ENCODE peak calls at places on chromosomes 16 and 17, in five cellular contexts. One of them, this sample, is unnamed.

GRCh38 chr17:56913000-56913866 is 616 bp downstream of the TRIM25 start:
- DNase-seq in IMR-90: no peak
- DNase-seq in heart left ventricle: peak; percentile 33
- DNase-seq in ovary: no peak
- DNase-seq in RWPE2: no peak
- DNase-seq in this sample: no peak

GRCh38 chr17:77948690-77949114 is 9.8 kb upstream of the TNRC6C start:
- DNase-seq in IMR-90: peak; percentile 59
- DNase-seq in ovary: no peak
- DNase-seq in heart left ventricle: no peak
- DNase-seq in RWPE2: no peak
- DNase-seq in this sample: no peak

GRCh38 chr17:76943781-76944213 is 75.6 kb downstream of the MGAT5B start:
- DNase-seq in RWPE2: no peak
- DNase-seq in IMR-90: no peak
- DNase-seq in ovary: no peak
- DNase-seq in heart left ventricle: no peak
- DNase-seq in this sample: no peak

GRCh38 chr17:39281806-39282205 is 56.1 kb upstream of the STAC2 start:
- DNase-seq in ovary: no peak
- DNase-seq in heart left ventricle: no peak
- DNase-seq in IMR-90: peak; percentile 48
- DNase-seq in RWPE2: no peak
- DNase-seq in this sample: no peak

GRCh38 chr17:9937164-9937835 is 32.2 kb upstream of the RCVRN start:
- DNase-seq in heart left ventricle: peak; percentile 78
- DNase-seq in ovary: peak; percentile 82
- DNase-seq in RWPE2: no peak
- DNase-seq in IMR-90: no peak
- DNase-seq in this sample: peak; percentile 16

GRCh38 chr16:59748531-59748930 is 1014.4 kb upstream of the GOT2 start:
- DNase-seq in heart left ventricle: no peak
- DNase-seq in IMR-90: no peak
- DNase-seq in ovary: no peak
- DNase-seq in RWPE2: no peak
- DNase-seq in this sample: no peak

GRCh38 chr17:76376318-76377133 is 7.9 kb upstream of the SPHK1 start:
- DNase-seq in heart left ventricle: peak; percentile 50
- DNase-seq in ovary: no peak
- DNase-seq in IMR-90: peak; percentile 12
- DNase-seq in RWPE2: peak; percentile 54
- DNase-seq in this sample: no peak

GRCh38 chr16:89744813-89745212 is 23.5 kb downstream of the ZNF276 start:
- DNase-seq in IMR-90: no peak
- DNase-seq in RWPE2: peak; percentile 65
- DNase-seq in ovary: peak; percentile 86
- DNase-seq in heart left ventricle: peak; percentile 70
- DNase-seq in this sample: no peak

GRCh38 chr17:56887552-56888467 is 26.0 kb downstream of the TRIM25 start:
- DNase-seq in IMR-90: peak; percentile 12
- DNase-seq in ovary: no peak
- DNase-seq in heart left ventricle: no peak
- DNase-seq in RWPE2: no peak
- DNase-seq in this sample: no peak

GRCh38 chr17:42950044-42950783 is 14.0 kb downstream of the AARSD1 start:
- DNase-seq in RWPE2: no peak
- DNase-seq in IMR-90: peak; percentile 86
- DNase-seq in heart left ventricle: no peak
- DNase-seq in ovary: no peak
- DNase-seq in this sample: no peak

GRCh38 chr16:66930189-66930588 is 4.0 kb downstream of the CIAO2B start:
- DNase-seq in ovary: no peak
- DNase-seq in heart left ventricle: peak; percentile 90
- DNase-seq in IMR-90: peak; percentile 85
- DNase-seq in RWPE2: no peak
- DNase-seq in this sample: no peak

GRCh38 chr17:48294989-48295892 is 134.8 kb downstream of the SKAP1 start:
- DNase-seq in RWPE2: no peak
- DNase-seq in ovary: no peak
- DNase-seq in IMR-90: no peak
- DNase-seq in heart left ventricle: no peak
- DNase-seq in this sample: no peak

GRCh38 chr16:4176794-4177438 is 60.7 kb upstream of the ADCY9 start:
- DNase-seq in heart left ventricle: no peak
- DNase-seq in ovary: no peak
- DNase-seq in IMR-90: peak; percentile 73
- DNase-seq in RWPE2: no peak
- DNase-seq in this sample: no peak

GRCh38 chr17:58755577-58756245 is at the start of gene PPM1E:
- DNase-seq in RWPE2: peak; percentile 58
- DNase-seq in ovary: peak; percentile 78
- DNase-seq in IMR-90: peak; percentile 26
- DNase-seq in heart left ventricle: peak; percentile 42
- DNase-seq in this sample: peak; percentile 59

GRCh38 chr17:11273596-11273995 is 32.6 kb downstream of the SHISA6 start:
- DNase-seq in IMR-90: no peak
- DNase-seq in RWPE2: no peak
- DNase-seq in heart left ventricle: no peak
- DNase-seq in ovary: no peak
- DNase-seq in this sample: no peak

GRCh38 chr16:57892041-57892440 is 78.9 kb downstream of the CNGB1 start:
- DNase-seq in heart left ventricle: no peak
- DNase-seq in ovary: no peak
- DNase-seq in IMR-90: peak; percentile 69
- DNase-seq in RWPE2: no peak
- DNase-seq in this sample: no peak

GRCh38 chr17:80043963-80044362 is 7.5 kb downstream of the CCDC40 start:
- DNase-seq in heart left ventricle: no peak
- DNase-seq in ovary: no peak
- DNase-seq in IMR-90: no peak
- DNase-seq in RWPE2: no peak
- DNase-seq in this sample: no peak

GRCh38 chr16:20612551-20613470 is 36.6 kb upstream of the ACSM2B start:
- DNase-seq in ovary: peak; percentile 47
- DNase-seq in heart left ventricle: peak; percentile 65
- DNase-seq in IMR-90: no peak
- DNase-seq in RWPE2: no peak
- DNase-seq in this sample: peak; percentile 89

GRCh38 chr17:7217113-7217987 is 2.3 kb downstream of the DLG4 start:
- DNase-seq in ovary: peak; percentile 74
- DNase-seq in heart left ventricle: peak; percentile 71
- DNase-seq in IMR-90: peak; percentile 71
- DNase-seq in RWPE2: no peak
- DNase-seq in this sample: no peak

GRCh38 chr16:19853132-19853972 is 31.3 kb downstream of the GPRC5B start:
- DNase-seq in RWPE2: no peak
- DNase-seq in heart left ventricle: no peak
- DNase-seq in ovary: no peak
- DNase-seq in IMR-90: no peak
- DNase-seq in this sample: no peak

DNA sequence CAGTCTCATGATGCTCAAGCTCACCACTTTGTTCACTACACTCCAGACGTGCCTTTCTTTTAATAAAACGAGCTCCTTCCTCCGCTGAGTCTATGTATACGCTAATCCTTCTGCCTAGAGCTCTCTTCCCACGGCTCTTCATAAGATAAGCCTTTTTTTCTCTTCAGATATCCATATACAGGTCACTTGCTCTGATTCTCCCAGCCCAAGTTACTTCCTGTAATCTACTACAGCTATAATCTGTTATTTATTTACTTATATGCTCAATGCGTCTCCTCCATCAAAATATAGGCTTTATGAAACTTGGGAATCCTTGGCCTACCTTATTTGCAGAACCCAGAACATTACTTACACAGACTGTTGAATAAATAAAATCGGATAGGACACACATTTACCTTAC is 17.4 kb downstream of the C16orf87 start:
- DNase-seq in ovary: no peak
- DNase-seq in heart left ventricle: no peak
- DNase-seq in RWPE2: no peak
- DNase-seq in IMR-90: no peak
- DNase-seq in this sample: no peak
- H3K4me1 ChIP-seq in ovary: peaks cover 3% of the 10 kb centered on the region
- H3K4me1 ChIP-seq in heart left ventricle: peaks cover 7% of the 10 kb centered on the region
- H3K4me1 ChIP-seq in RWPE2: peaks cover 13% of the 10 kb centered on the region
- H3K4me1 ChIP-seq in IMR-90: peaks cover 4% of the 10 kb centered on the region
- H3K4me1 ChIP-seq in this sample: peaks cover 10% of the 10 kb centered on the region

DNA sequence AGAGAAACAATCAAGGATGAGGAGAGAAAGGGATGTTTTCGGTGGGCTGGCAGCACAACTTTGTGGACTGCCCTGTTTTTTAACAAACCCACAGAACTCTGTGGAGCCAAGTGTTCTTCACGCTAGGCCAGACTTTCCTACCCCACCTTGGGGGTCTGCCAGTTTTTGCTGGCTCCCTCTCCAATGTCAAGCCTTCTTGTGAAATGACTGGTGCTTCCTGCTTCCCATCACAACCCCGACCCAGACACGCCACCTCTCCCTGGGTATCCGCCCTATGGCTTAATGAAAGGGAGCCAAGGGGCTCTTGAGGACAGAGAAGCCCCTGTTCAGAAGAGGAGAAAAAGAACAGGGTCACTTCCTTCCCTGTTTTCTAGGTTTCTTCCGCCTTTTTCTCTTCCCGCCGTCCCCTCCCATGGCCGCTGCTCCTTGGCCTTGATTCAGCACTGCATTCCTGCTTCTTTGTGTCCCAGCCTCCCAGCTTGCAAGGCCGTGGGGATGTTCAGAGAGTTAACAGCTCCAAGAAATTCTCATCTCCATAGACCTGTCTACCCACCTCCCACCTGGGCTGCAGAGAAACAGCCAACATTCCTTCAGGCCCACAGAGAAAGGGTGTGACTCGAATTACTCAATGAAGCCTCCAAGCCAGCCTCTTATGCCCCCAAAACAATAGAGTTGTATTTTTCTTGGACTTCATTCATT is 16.5 kb upstream of the SOX9 start:
- DNase-seq in ovary: no peak
- DNase-seq in IMR-90: no peak
- DNase-seq in heart left ventricle: peak; percentile 47
- DNase-seq in RWPE2: no peak
- DNase-seq in this sample: no peak
- H3K4me1 ChIP-seq in ovary: no peaks in the 10 kb centered on the region
- H3K4me1 ChIP-seq in IMR-90: peaks cover 3% of the 10 kb centered on the region
- H3K4me1 ChIP-seq in heart left ventricle: no peaks in the 10 kb centered on the region
- H3K4me1 ChIP-seq in RWPE2: peaks cover 4% of the 10 kb centered on the region
- H3K4me1 ChIP-seq in this sample: no peaks in the 10 kb centered on the region

GRCh38 chr17:74778960-74779359 is 2.8 kb upstream of the NAT9 start:
- DNase-seq in heart left ventricle: no peak
- DNase-seq in RWPE2: no peak
- DNase-seq in ovary: no peak
- DNase-seq in IMR-90: peak; percentile 72
- DNase-seq in this sample: no peak

GRCh38 chr17:74776990-74777389 is 845 bp upstream of the NAT9 start:
- DNase-seq in heart left ventricle: no peak
- DNase-seq in ovary: no peak
- DNase-seq in RWPE2: no peak
- DNase-seq in IMR-90: no peak
- DNase-seq in this sample: no peak

GRCh38 chr17:74779948-74780400 is 3.8 kb upstream of the NAT9 start:
- DNase-seq in IMR-90: no peak
- DNase-seq in ovary: no peak
- DNase-seq in RWPE2: no peak
- DNase-seq in heart left ventricle: peak; percentile 51
- DNase-seq in this sample: peak; percentile 85

GRCh38 chr17:74776044-74776962 is at the start of gene NAT9:
- DNase-seq in IMR-90: peak; percentile 92
- DNase-seq in RWPE2: peak; percentile 99
- DNase-seq in heart left ventricle: peak; percentile 98
- DNase-seq in ovary: peak; percentile 99
- DNase-seq in this sample: peak; percentile 98

GRCh38 chr17:74777884-74778490 is 1.8 kb upstream of the NAT9 start:
- DNase-seq in ovary: no peak
- DNase-seq in heart left ventricle: no peak
- DNase-seq in IMR-90: no peak
- DNase-seq in RWPE2: no peak
- DNase-seq in this sample: no peak
- H3K4me1 ChIP-seq in ovary: peaks cover 7% of the 10 kb centered on the region
- H3K4me1 ChIP-seq in heart left ventricle: peaks cover 16% of the 10 kb centered on the region
- H3K4me1 ChIP-seq in IMR-90: peaks cover 10% of the 10 kb centered on the region
- H3K4me1 ChIP-seq in RWPE2: peaks cover 4% of the 10 kb centered on the region
- H3K4me1 ChIP-seq in this sample: peaks cover 64% of the 10 kb centered on the region

GRCh38 chr17:73798111-73798748 is 154.0 kb upstream of the SDK2 start:
- DNase-seq in heart left ventricle: no peak
- DNase-seq in IMR-90: peak; percentile 45
- DNase-seq in ovary: no peak
- DNase-seq in RWPE2: peak; percentile 87
- DNase-seq in this sample: no peak
- H3K4me1 ChIP-seq in heart left ventricle: no peaks in the 10 kb centered on the region
- H3K4me1 ChIP-seq in IMR-90: no peaks in the 10 kb centered on the region
- H3K4me1 ChIP-seq in ovary: no peaks in the 10 kb centered on the region
- H3K4me1 ChIP-seq in RWPE2: peaks cover 58% of the 10 kb centered on the region
- H3K4me1 ChIP-seq in this sample: no peaks in the 10 kb centered on the region